ENCODE peak calls at places on chromosomes 12 and 14, in nine cellular contexts. J is lower lobe of right lung, Z is retinal pigment epithelial cell, R is fibroblast of pulmonary artery, V is heart right ventricle, B is neural progenitor cell, K is kidney epithelial cell, N is GM23248, H is thyroid gland. A is an unnamed sample.

GRCh38 chr14:57060276-57060956 is 208.3 kb downstream of the EXOC5 start:
- DNase-seq in H (peak; percentile 5), V (no peak), J (no peak), B (peak; percentile 44), R (no peak), K (peak; percentile 16), Z (no peak), N (peak; percentile 5), A (no peak)

GRCh38 chr12:68792952-68793351 is 15.0 kb upstream of the MDM2 start:
- DNase-seq in N (peak; percentile 19), K (no peak), R (peak; percentile 44), Z (no peak), V (no peak), H (no peak), J (no peak), B (peak; percentile 14), A (no peak)

GRCh38 chr12:95473440-95473946 is 459 bp upstream of the METAP2 start:
- DNase-seq in K (no peak), Z (no peak), N (peak; percentile 74), B (peak; percentile 45), V (no peak), R (peak; percentile 38), H (peak; percentile 70), J (no peak), A (no peak)

GRCh38 chr12:112148031-112148513 is 22.7 kb downstream of the TRAFD1 start:
- DNase-seq in Z (peak; percentile 10), V (no peak), H (no peak), B (no peak), R (peak; percentile 82), K (no peak), N (peak; percentile 51), J (no peak), A (no peak)

GRCh38 chr12:26539131-26539530 is 293.9 kb downstream of the ITPR2 start:
- DNase-seq in N (no peak), R (no peak), Z (no peak), V (no peak), K (no peak), B (no peak), J (no peak), H (no peak), A (no peak)

GRCh38 chr12:31970199-31970598 is 11.0 kb downstream of the RESF1 start:
- DNase-seq in K (no peak), V (no peak), Z (no peak), H (no peak), R (no peak), N (no peak), J (no peak), B (no peak), A (no peak)

GRCh38 chr12:74449872-74450271 is 87.8 kb upstream of the ATXN7L3B start:
- DNase-seq in N (no peak), J (no peak), B (no peak), H (no peak), Z (peak; percentile 66), V (no peak), K (peak; percentile 43), R (peak; percentile 16), A (no peak)

GRCh38 chr12:19912996-19913395 is 455.3 kb upstream of the PDE3A start:
- DNase-seq in V (no peak), N (no peak), B (peak; percentile 8), K (no peak), Z (no peak), J (no peak), H (peak; percentile 50), R (no peak), A (no peak)

GRCh38 chr14:50762001-50762930 is 68.7 kb downstream of the NIN start:
- DNase-seq in R (peak; percentile 42), N (peak; percentile 95), Z (no peak), H (no peak), K (no peak), B (no peak), J (no peak), V (no peak), A (no peak)

GRCh38 chr12:84159245-84159644 is 753.4 kb downstream of the SLC6A15 start:
- DNase-seq in K (no peak), Z (no peak), H (no peak), B (no peak), V (no peak), N (no peak), R (no peak), J (no peak), A (no peak)

GRCh38 chr14:99441157-99441870 is 39.3 kb downstream of the SETD3 start:
- DNase-seq in V (no peak), Z (no peak), B (peak; percentile 48), R (no peak), H (no peak), J (no peak), N (no peak), K (no peak), A (no peak)

GRCh38 chr14:90552465-90553297 is 155.9 kb downstream of the CALM1 start:
- DNase-seq in H (no peak), J (peak; percentile 34), N (no peak), V (no peak), K (no peak), Z (no peak), R (no peak), B (no peak), A (peak; percentile 32)

GRCh38 chr14:90553921-90554336 is 157.1 kb downstream of the CALM1 start:
- DNase-seq in V (no peak), H (peak; percentile 30), K (no peak), B (no peak), N (no peak), Z (no peak), R (no peak), J (peak; percentile 30), A (no peak)

GRCh38 chr14:90555126-90556049 is 158.6 kb downstream of the CALM1 start:
- DNase-seq in J (peak; percentile 26), V (no peak), N (no peak), B (no peak), Z (no peak), H (no peak), K (no peak), R (no peak), A (peak; percentile 13)

GRCh38 chr14:90553298-90553920 is 156.6 kb downstream of the CALM1 start:
- DNase-seq in V (no peak), J (no peak), R (no peak), B (peak; percentile 21), N (no peak), K (no peak), H (peak; percentile 4), Z (no peak), A (peak; percentile 55)

DNA sequence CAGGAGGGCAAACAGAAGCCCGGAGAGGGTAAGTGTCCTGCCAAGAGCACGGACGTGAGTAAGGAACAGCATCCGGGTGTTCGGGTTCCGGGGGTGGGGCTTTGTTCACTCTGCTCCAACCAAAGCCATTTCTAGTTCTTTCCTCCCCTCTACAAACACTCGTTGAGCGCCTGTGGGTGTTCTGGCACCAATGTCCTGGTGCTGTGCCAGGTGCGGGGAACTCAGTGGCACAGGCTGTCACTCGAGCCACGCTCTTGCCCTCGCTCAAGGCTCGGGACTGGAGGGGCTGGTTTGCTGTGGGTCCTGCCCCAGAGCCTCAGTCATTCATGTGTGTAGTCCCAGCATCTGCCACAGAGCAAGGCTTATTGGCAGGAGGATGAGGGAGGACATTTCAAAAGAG is 157.5 kb downstream of the CALM1 start:
- DNase-seq in J (peak; percentile 70), N (no peak), B (no peak), V (peak; percentile 63), K (no peak), Z (no peak), H (peak; percentile 84), R (no peak), A (peak; percentile 89)
- H3K4me3 ChIP-seq in J (no peak overlapping the region), N (no peak overlapping the region), B (no peak overlapping the region), V (no peak overlapping the region), K (no peak overlapping the region), Z (no peak overlapping the region), H (no peak overlapping the region), R (no peak overlapping the region), A (no peak overlapping the region)

GRCh38 chr14:40240456-40240855 is 808.2 kb upstream of the FBXO33 start:
- DNase-seq in Z (no peak), N (no peak), B (no peak), R (peak; percentile 0), V (no peak), H (no peak), J (no peak), K (no peak), A (no peak)
- H3K4me3 ChIP-seq in Z (no peak overlapping the region), N (no peak overlapping the region), B (no peak overlapping the region), R (no peak overlapping the region), V (no peak overlapping the region), H (no peak overlapping the region), J (no peak overlapping the region), K (no peak overlapping the region), A (no peak overlapping the region)

GRCh38 chr14:24924544-24924943 is 125.4 kb downstream of the STXBP6 start:
- DNase-seq in N (no peak), V (no peak), B (no peak), R (no peak), H (no peak), J (no peak), K (no peak), Z (no peak), A (no peak)

GRCh38 chr14:24918822-24919221 is 131.1 kb downstream of the STXBP6 start:
- DNase-seq in J (no peak), R (no peak), V (no peak), B (no peak), N (no peak), Z (no peak), K (no peak), H (no peak), A (no peak)

GRCh38 chr14:24920265-24921080 is 129.5 kb downstream of the STXBP6 start:
- DNase-seq in V (no peak), J (no peak), B (no peak), Z (no peak), H (no peak), K (no peak), R (peak; percentile 5), N (no peak), A (no peak)

GRCh38 chr14:24915958-24916595 is 133.9 kb downstream of the STXBP6 start:
- DNase-seq in Z (no peak), J (no peak), V (no peak), N (peak; percentile 28), B (no peak), R (no peak), K (no peak), H (no peak), A (no peak)

GRCh38 chr14:24921903-24922302 is 128.0 kb downstream of the STXBP6 start:
- DNase-seq in B (no peak), R (peak; percentile 26), N (peak; percentile 67), K (no peak), H (no peak), V (no peak), J (no peak), Z (no peak), A (no peak)
- H3K4me3 ChIP-seq in B (no peak overlapping the region), R (no peak overlapping the region), N (no peak overlapping the region), K (no peak overlapping the region), H (no peak overlapping the region), V (no peak overlapping the region), J (no peak overlapping the region), Z (no peak overlapping the region), A (no peak overlapping the region)

DNA sequence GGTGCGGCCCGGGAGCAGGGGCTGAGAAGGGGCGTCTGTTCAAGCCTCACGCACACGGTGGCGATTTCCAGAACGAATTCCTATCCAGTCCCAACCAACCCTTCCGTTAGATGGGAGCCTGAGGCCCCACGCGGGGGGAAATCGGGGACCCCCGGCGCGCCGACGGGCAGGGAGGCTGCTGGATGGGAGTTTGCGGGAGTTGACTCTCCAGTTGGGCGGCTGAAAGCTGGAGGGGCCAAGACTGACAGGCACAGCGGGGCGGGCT is 9.8 kb downstream of the EXOC3L4 start:
- DNase-seq in V (peak; percentile 19), Z (no peak), B (no peak), R (no peak), J (no peak), N (no peak), H (no peak), K (no peak), A (no peak)
- H3K4me3 ChIP-seq in V (peak overlapping the region; percentile 27), Z (no peak overlapping the region), B (no peak overlapping the region), R (no peak overlapping the region), J (peak overlapping the region; percentile 37), N (no peak overlapping the region), H (no peak overlapping the region), K (no peak overlapping the region), A (no peak overlapping the region)

A was measured in aorta.